ENCODE peak calls at places on chromosomes 5 and 9, in six cellular contexts. B is IMR-90; L is dorsolateral prefrontal cortex; W is ovary; Y is CD8-positive, alpha-beta T cell; J is mucosa of descending colon. A is an unnamed sample.

GRCh38 chr9:93268551-93269314 is 84.8 kb downstream of the WNK2 start:
- DNase-seq in B (no peak), L (no peak), W (no peak), Y (no peak), J (peak; percentile 75), A (no peak)

GRCh38 chr5:173201636-173202265 is 33.3 kb downstream of the NKX2-5 start:
- DNase-seq in B (peak; percentile 72), L (no peak), W (no peak), Y (no peak), J (no peak), A (no peak)

GRCh38 chr9:88742483-88742882 is 207.5 kb downstream of the NXNL2 start:
- DNase-seq in B (peak; percentile 55), L (no peak), W (no peak), Y (no peak), J (no peak), A (no peak)

GRCh38 chr5:116759860-116760644 is 185.4 kb upstream of the SEMA6A start:
- DNase-seq in B (no peak), L (no peak), W (no peak), Y (no peak), J (no peak), A (no peak)

GRCh38 chr9:30382271-30382670 is 2002.2 kb upstream of the ACO1 start:
- DNase-seq in B (no peak), L (no peak), W (no peak), Y (no peak), J (no peak), A (no peak)

GRCh38 chr9:107351382-107352045 is 68.4 kb downstream of the RAD23B start:
- DNase-seq in B (no peak), L (no peak), W (no peak), Y (no peak), J (no peak), A (no peak)

GRCh38 chr5:41785061-41785460 is 85.2 kb downstream of the OXCT1 start:
- DNase-seq in B (no peak), L (no peak), W (no peak), Y (no peak), J (no peak), A (no peak)

GRCh38 chr5:149837680-149838269 is 106.8 kb downstream of the PDE6A start:
- DNase-seq in B (peak; percentile 68), L (peak; percentile 51), W (peak; percentile 30), Y (no peak), J (peak; percentile 75), A (no peak)

GRCh38 chr9:130288393-130288792 is 22.8 kb downstream of the HMCN2 start:
- DNase-seq in B (no peak), L (no peak), W (no peak), Y (no peak), J (no peak), A (no peak)

GRCh38 chr5:68406767-68407232 is 191.2 kb downstream of the PIK3R1 start:
- DNase-seq in B (no peak), L (no peak), W (no peak), Y (no peak), J (peak; percentile 56), A (no peak)

GRCh38 chr5:137617806-137618205 is 118.1 kb downstream of the KLHL3 start:
- DNase-seq in B (peak; percentile 55), L (no peak), W (no peak), Y (no peak), J (no peak), A (no peak)

GRCh38 chr9:108150736-108151135 is 661.2 kb upstream of the KLF4 start:
- DNase-seq in B (peak; percentile 31), L (no peak), W (peak; percentile 42), Y (no peak), J (no peak), A (no peak)

GRCh38 chr5:141430332-141431113 is at the start of gene PCDHGA12:
- DNase-seq in B (peak; percentile 87), L (no peak), W (peak; percentile 51), Y (no peak), J (no peak), A (no peak)

GRCh38 chr9:108953983-108954574 is 19.9 kb downstream of the ABITRAM start:
- DNase-seq in B (peak; percentile 71), L (no peak), W (no peak), Y (no peak), J (no peak), A (no peak)

GRCh38 chr5:152170350-152170749 is 234.7 kb downstream of the NMUR2 start:
- DNase-seq in B (no peak), L (no peak), W (peak; percentile 16), Y (no peak), J (no peak), A (peak; percentile 57)

GRCh38 chr5:65205016-65205415 is 276.7 kb downstream of the ADAMTS6 start:
- DNase-seq in B (peak; percentile 31), L (no peak), W (no peak), Y (no peak), J (no peak), A (no peak)

GRCh38 chr5:61401726-61402125 is 69.7 kb downstream of the ZSWIM6 start:
- DNase-seq in B (peak; percentile 69), L (no peak), W (no peak), Y (no peak), J (no peak), A (no peak)

GRCh38 chr9:33329117-33329563 is 38.8 kb downstream of the NFX1 start:
- DNase-seq in B (peak; percentile 94), L (no peak), W (no peak), Y (no peak), J (peak; percentile 40), A (no peak)

GRCh38 chr5:10677533-10677932 is 83.5 kb downstream of the DAP start:
- DNase-seq in B (no peak), L (no peak), W (no peak), Y (no peak), J (no peak), A (no peak)

GRCh38 chr5:68534131-68534940 is 318.8 kb downstream of the PIK3R1 start:
- DNase-seq in B (no peak), L (peak; percentile 61), W (peak; percentile 28), Y (no peak), J (no peak), A (no peak)

GRCh38 chr5:131532016-131532640 is 102.9 kb downstream of the RAPGEF6 start:
- DNase-seq in B (no peak), L (no peak), W (no peak), Y (no peak), J (no peak), A (no peak)

GRCh38 chr5:96734871-96735325 is 72.7 kb downstream of the CAST start:
- DNase-seq in B (peak; percentile 42), L (no peak), W (no peak), Y (no peak), J (no peak), A (no peak)

GRCh38 chr5:15014809-15015208 is 143.2 kb upstream of the ANKH start:
- DNase-seq in B (peak; percentile 38), L (no peak), W (no peak), Y (no peak), J (no peak), A (no peak)

GRCh38 chr9:132125944-132126720 is 35.7 kb upstream of the NTNG2 start:
- DNase-seq in B (no peak), L (no peak), W (no peak), Y (no peak), J (no peak), A (no peak)

GRCh38 chr9:17470015-17470414 is 108.9 kb upstream of the SH3GL2 start:
- DNase-seq in B (no peak), L (no peak), W (no peak), Y (no peak), J (no peak), A (no peak)

GRCh38 chr9:74643303-74643933 is 146.3 kb downstream of the RORB start:
- DNase-seq in B (no peak), L (no peak), W (no peak), Y (no peak), J (no peak), A (no peak)

GRCh38 chr9:12968093-12968492 is 193.3 kb downstream of the LURAP1L start:
- DNase-seq in B (peak; percentile 40), L (no peak), W (no peak), Y (no peak), J (no peak), A (no peak)

GRCh38 chr5:21236896-21237830 is 1249.2 kb upstream of the CDH18 start:
- DNase-seq in B (no peak), L (no peak), W (no peak), Y (no peak), J (no peak), A (no peak)

GRCh38 chr9:2599896-2600295 is 21.7 kb upstream of the VLDLR start:
- DNase-seq in B (peak; percentile 66), L (no peak), W (no peak), Y (no peak), J (no peak), A (no peak)

GRCh38 chr5:160685219-160685618 is 166.8 kb downstream of the ATP10B start:
- DNase-seq in B (no peak), L (no peak), W (no peak), Y (no peak), J (no peak), A (no peak)

GRCh38 chr5:36273809-36274526 is 27.7 kb downstream of the RANBP3L start:
- DNase-seq in B (no peak), L (no peak), W (no peak), Y (no peak), J (no peak), A (no peak)

DNA sequence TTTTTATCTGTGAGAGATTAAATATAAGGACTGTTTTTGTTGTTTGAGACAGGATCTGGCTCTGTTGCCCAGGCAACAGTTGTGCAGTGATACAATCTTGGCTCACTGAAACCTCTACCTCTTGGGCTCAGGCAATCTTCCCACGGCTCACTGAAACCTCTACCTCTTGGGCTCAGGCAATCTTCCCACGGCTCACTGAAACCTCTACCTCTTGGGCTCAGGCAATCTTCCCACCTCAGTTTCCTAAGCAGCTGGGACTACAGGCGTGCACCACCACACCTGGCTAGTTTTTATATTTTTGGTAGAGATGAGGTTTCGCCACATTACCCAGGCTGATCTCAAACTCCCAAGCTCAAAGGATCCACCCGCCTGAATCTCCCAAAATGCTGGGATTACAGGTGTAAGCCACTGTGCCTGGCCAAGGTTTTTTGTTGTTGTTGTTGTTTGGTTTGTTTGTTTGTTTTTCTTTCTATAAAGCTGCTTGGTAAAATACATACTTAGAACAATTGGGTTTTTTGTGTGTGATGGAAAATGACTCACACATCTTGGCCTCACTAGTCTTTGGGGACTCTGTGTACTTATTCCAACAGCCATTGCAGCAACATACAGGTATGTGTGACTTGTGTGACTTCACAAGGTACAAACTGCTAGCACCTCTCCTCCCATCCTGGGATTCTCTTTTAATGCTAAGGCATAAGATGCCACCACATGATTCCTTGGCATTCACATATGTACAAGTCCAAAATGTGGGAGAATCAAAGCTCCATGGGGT is 36.5 kb upstream of the RASA1 start:
- DNase-seq in B (no peak), L (no peak), W (no peak), Y (no peak), J (no peak), A (no peak)
- TF ChIP-seq CTCF in B (no peak), L (no peak), W (no peak), Y (no peak), J (no peak), A (no peak)

GRCh38 chr9:99054581-99054980 is 50.3 kb upstream of the TGFBR1 start:
- DNase-seq in B (no peak), L (no peak), W (no peak), Y (no peak), J (no peak), A (no peak)
- TF ChIP-seq CTCF in B (no peak), L (no peak), W (no peak), Y (no peak), J (no peak), A (no peak)

GRCh38 chr5:71778678-71779276 is 59.7 kb downstream of the CARTPT start:
- DNase-seq in B (peak; percentile 14), L (no peak), W (no peak), Y (no peak), J (no peak), A (no peak)
- TF ChIP-seq CTCF in B (peak; percentile 35), L (peak; percentile 75), W (no peak), Y (no peak), J (no peak), A (peak; percentile 81)

GRCh38 chr9:134969401-134969800 is 51.7 kb upstream of the FCN1 start:
- DNase-seq in B (no peak), L (no peak), W (peak; percentile 5), Y (no peak), J (no peak), A (peak; percentile 72)
- TF ChIP-seq CTCF in B (no peak), L (no peak), W (no peak), Y (no peak), J (no peak), A (no peak)

A was measured in chondrocyte.